ENCODE peak calls at places on chromosomes 12 and 14, in four cellular contexts. One of them, this sample, is unnamed.

GRCh38 chr12:22477166-22477893 is 67.0 kb downstream of the C2CD5 start:
- DNase-seq in SK-N-SH: no peak
- DNase-seq in neural progenitor cell: no peak
- DNase-seq in stomach: no peak
- DNase-seq in this sample: no peak

GRCh38 chr12:48827026-48827425 is 8.7 kb downstream of the CACNB3 start:
- DNase-seq in neural progenitor cell: no peak
- DNase-seq in stomach: no peak
- DNase-seq in SK-N-SH: no peak
- DNase-seq in this sample: no peak

GRCh38 chr14:61177279-61178225 is 103.6 kb downstream of the TMEM30B start:
- DNase-seq in stomach: no peak
- DNase-seq in neural progenitor cell: no peak
- DNase-seq in SK-N-SH: no peak
- DNase-seq in this sample: peak

GRCh38 chr12:111442301-111443045 is 36.8 kb downstream of the SH2B3 start:
- DNase-seq in SK-N-SH: no peak
- DNase-seq in neural progenitor cell: no peak
- DNase-seq in stomach: no peak
- DNase-seq in this sample: no peak

GRCh38 chr14:78512021-78512420 is 341.8 kb downstream of the NRXN3 start:
- DNase-seq in SK-N-SH: no peak
- DNase-seq in neural progenitor cell: no peak
- DNase-seq in stomach: no peak
- DNase-seq in this sample: no peak

GRCh38 chr14:91350813-91351507 is 66.7 kb downstream of the CCDC88C start:
- DNase-seq in neural progenitor cell: no peak
- DNase-seq in stomach: no peak
- DNase-seq in SK-N-SH: no peak
- DNase-seq in this sample: no peak

GRCh38 chr12:54159140-54159539 is 29.6 kb downstream of the SMUG1 start:
- DNase-seq in stomach: peak
- DNase-seq in SK-N-SH: peak
- DNase-seq in neural progenitor cell: peak
- DNase-seq in this sample: peak

GRCh38 chr14:106822905-106823304 is 1296.5 kb downstream of the TMEM121 start:
- DNase-seq in neural progenitor cell: no peak
- DNase-seq in stomach: no peak
- DNase-seq in SK-N-SH: no peak
- DNase-seq in this sample: no peak

GRCh38 chr14:58776516-58776915 is 138.8 kb downstream of the DACT1 start:
- DNase-seq in neural progenitor cell: no peak
- DNase-seq in SK-N-SH: no peak
- DNase-seq in stomach: no peak
- DNase-seq in this sample: no peak

DNA sequence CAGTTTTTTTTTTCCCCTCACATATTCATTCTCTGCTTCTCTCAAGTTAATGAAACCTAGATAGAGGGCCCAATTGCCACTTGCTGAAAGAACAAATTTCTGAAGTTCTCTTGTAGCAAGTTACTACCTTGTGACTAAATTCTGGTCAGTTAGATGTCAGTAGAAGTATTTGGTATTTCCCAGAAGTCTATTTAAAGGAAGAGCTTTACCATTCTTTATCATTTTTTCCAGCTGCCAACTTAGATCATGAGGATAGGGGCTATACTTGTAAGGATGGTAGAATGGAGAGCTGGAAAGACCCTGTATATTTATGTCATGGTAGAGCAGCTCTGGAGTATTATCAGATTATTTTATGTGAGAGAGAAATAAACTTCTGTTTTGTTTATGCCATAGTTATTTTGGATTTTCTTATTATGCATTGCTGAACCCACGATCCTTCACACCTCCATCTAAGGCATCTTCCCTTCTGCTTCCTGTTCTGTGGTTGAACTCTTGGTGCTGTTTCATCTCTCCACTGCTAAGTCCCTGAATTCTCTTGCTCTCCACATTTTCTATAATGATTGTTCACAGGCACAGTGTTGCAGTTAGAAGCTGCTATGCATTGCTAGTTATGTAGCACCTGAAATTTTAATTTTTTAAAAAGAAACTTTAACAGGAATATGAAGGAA is 25.9 kb downstream of the FUT8 start:
- DNase-seq in neural progenitor cell: no peak
- DNase-seq in stomach: no peak
- DNase-seq in SK-N-SH: no peak
- DNase-seq in this sample: no peak
- H3K27ac ChIP-seq in neural progenitor cell: no peak
- H3K27ac ChIP-seq in stomach: no peak
- H3K27ac ChIP-seq in SK-N-SH: no peak
- H3K27ac ChIP-seq in this sample: no peak

GRCh38 chr14:100020623-100021022 is 44.6 kb upstream of the EVL start:
- DNase-seq in neural progenitor cell: no peak
- DNase-seq in SK-N-SH: no peak
- DNase-seq in stomach: no peak
- DNase-seq in this sample: no peak

GRCh38 chr14:100018054-100018453 is 47.2 kb upstream of the EVL start:
- DNase-seq in neural progenitor cell: no peak
- DNase-seq in SK-N-SH: no peak
- DNase-seq in stomach: no peak
- DNase-seq in this sample: no peak

GRCh38 chr14:100019156-100019882 is 45.9 kb upstream of the EVL start:
- DNase-seq in neural progenitor cell: peak
- DNase-seq in SK-N-SH: peak
- DNase-seq in stomach: no peak
- DNase-seq in this sample: no peak

GRCh38 chr14:100017578-100017977 is 47.6 kb upstream of the EVL start:
- DNase-seq in SK-N-SH: no peak
- DNase-seq in stomach: no peak
- DNase-seq in neural progenitor cell: no peak
- DNase-seq in this sample: no peak

DNA sequence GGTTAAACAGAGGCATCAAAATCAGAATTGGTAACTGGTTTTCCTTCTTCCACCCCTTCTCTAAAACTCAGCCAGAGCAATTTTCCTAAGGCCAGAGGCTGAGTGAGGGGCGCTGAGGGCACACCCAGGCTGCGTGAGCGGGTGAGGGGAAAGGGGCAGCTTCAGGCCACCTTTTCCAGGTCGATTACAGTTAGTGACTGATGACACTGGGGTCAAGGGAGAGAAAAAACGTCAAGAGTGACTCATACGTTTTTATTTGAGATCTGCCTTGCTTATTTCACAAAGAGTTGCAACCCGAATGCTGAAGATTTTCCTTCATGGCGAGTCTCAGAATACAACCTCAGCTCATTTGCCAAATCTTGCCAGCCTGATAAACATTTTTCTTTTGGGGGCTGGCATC is 46.7 kb upstream of the EVL start:
- DNase-seq in neural progenitor cell: no peak
- DNase-seq in stomach: no peak
- DNase-seq in SK-N-SH: no peak
- DNase-seq in this sample: no peak
- H3K4me3 ChIP-seq in neural progenitor cell: no peak
- H3K4me3 ChIP-seq in stomach: no peak
- H3K4me3 ChIP-seq in SK-N-SH: no peak
- H3K4me3 ChIP-seq in this sample: no peak

GRCh38 chr12:98645572-98646067 is 530 bp downstream of the APAF1 start:
- DNase-seq in SK-N-SH: no peak
- DNase-seq in stomach: peak
- DNase-seq in neural progenitor cell: peak
- DNase-seq in this sample: peak

GRCh38 chr12:98646165-98646764 is 1.2 kb downstream of the APAF1 start:
- DNase-seq in SK-N-SH: no peak
- DNase-seq in stomach: no peak
- DNase-seq in neural progenitor cell: peak
- DNase-seq in this sample: no peak

GRCh38 chr12:98639526-98639925 is 5.1 kb downstream of the IKBIP start:
- DNase-seq in SK-N-SH: no peak
- DNase-seq in stomach: no peak
- DNase-seq in neural progenitor cell: no peak
- DNase-seq in this sample: no peak

GRCh38 chr12:98644433-98644711 is 216 bp downstream of the IKBIP start:
- DNase-seq in neural progenitor cell: no peak
- DNase-seq in SK-N-SH: no peak
- DNase-seq in stomach: peak
- DNase-seq in this sample: no peak

DNA sequence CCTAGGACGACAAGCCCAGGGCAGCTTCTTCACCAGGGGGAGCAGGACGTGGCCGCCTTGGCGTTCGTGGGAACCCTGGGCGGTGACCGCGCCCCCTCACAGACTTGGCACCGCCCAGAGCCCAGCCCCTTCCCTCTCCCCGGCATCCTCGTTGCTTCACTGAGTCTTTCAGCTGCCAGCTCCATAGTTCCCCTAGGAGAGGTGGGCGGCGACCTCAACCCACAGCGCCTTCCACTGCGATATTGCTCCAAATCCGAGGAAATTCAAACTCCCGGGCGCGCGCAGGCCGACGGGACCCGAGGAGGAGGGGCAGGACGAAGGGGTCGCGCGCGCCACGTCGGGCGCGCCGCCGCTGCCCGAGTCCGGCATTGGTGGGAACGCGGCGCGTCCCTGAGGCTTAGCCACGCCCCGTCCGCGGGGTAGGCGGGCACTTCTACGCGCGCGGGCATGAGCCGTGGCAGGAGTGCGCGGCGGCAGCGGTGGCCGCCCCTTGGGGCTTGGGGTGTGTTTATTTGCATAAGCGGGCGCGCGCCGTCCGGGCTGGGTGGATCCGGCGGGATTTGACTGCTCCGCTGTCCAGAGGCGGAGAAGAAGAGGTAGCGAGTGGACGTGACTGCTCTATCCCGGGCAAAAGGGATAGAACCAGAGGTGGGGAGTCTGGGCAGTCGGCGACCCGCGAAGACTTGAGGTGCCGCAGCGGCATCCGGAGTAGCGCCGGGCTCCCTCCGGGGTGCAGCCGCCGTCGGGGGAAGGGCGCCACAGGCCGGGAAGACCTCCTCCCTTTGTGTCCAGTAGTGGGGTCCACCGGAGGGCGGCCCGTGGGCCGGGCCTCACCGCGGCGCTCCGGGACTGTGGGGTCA is at the start of the genes APAF1 and IKBIP:
- DNase-seq in stomach: peak
- DNase-seq in SK-N-SH: peak
- DNase-seq in neural progenitor cell: peak
- DNase-seq in this sample: peak
- TF ChIP-seq CTCF in stomach: no peak
- TF ChIP-seq CTCF in SK-N-SH: peak
- TF ChIP-seq CTCF in neural progenitor cell: no peak
- TF ChIP-seq CTCF in this sample: no peak

DNA sequence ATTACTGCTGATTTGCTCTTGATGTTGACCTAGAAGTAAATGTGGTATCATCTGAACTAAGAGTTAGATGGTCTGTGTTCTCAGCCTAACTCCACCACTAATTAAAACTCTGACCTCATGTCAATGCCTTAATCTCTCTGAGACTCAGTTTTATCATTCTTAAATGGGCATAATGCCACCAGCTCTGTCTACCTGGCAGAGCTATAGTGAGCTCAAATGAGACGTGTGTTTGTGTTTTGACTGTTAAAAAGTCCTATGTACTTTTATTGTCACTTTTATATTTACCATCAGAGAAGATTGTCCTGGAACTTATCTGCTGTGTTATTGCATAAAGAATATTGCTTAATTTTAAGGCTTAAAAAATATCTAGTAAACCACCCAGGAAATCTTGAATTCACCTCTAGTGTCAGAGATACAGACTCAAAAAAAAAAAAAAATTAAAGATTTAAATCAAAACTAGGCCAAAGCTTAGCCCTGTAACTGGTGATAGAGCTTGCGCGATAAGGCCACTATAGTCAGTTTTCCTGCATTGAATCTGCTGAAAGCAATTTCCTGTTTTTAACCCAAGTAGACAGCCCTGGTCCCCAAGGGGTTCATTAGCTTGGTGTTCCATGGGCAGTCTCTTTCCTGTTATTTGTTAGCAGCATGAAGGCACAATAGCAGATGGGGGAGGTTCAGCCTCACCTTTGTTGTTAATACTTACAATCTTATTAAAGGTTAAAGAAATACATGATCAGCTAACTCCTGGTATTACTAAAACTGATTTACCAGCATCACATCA is 261.8 kb downstream of the ATP23 start:
- DNase-seq in neural progenitor cell: no peak
- DNase-seq in SK-N-SH: no peak
- DNase-seq in stomach: no peak
- DNase-seq in this sample: no peak
- H3K27ac ChIP-seq in neural progenitor cell: no peak
- H3K27ac ChIP-seq in SK-N-SH: no peak
- H3K27ac ChIP-seq in stomach: no peak
- H3K27ac ChIP-seq in this sample: no peak

GRCh38 chr12:115572440-115572839 is 705.1 kb downstream of the MED13L start:
- DNase-seq in stomach: no peak
- DNase-seq in SK-N-SH: no peak
- DNase-seq in neural progenitor cell: no peak
- DNase-seq in this sample: no peak

GRCh38 chr12:115571027-115571426 is 706.5 kb downstream of the MED13L start:
- DNase-seq in SK-N-SH: no peak
- DNase-seq in neural progenitor cell: no peak
- DNase-seq in stomach: no peak
- DNase-seq in this sample: no peak

GRCh38 chr12:115569694-115570093 is 707.8 kb downstream of the MED13L start:
- DNase-seq in SK-N-SH: peak
- DNase-seq in neural progenitor cell: peak
- DNase-seq in stomach: no peak
- DNase-seq in this sample: no peak

GRCh38 chr12:115571446-115571845 is 706.0 kb downstream of the MED13L start:
- DNase-seq in stomach: no peak
- DNase-seq in SK-N-SH: no peak
- DNase-seq in neural progenitor cell: no peak
- DNase-seq in this sample: no peak

GRCh38 chr12:115570271-115570777 is 707.2 kb downstream of the MED13L start:
- DNase-seq in SK-N-SH: peak
- DNase-seq in stomach: no peak
- DNase-seq in neural progenitor cell: peak
- DNase-seq in this sample: no peak
- H3K4me3 ChIP-seq in SK-N-SH: peak
- H3K4me3 ChIP-seq in stomach: no peak
- H3K4me3 ChIP-seq in neural progenitor cell: no peak
- H3K4me3 ChIP-seq in this sample: no peak

DNA sequence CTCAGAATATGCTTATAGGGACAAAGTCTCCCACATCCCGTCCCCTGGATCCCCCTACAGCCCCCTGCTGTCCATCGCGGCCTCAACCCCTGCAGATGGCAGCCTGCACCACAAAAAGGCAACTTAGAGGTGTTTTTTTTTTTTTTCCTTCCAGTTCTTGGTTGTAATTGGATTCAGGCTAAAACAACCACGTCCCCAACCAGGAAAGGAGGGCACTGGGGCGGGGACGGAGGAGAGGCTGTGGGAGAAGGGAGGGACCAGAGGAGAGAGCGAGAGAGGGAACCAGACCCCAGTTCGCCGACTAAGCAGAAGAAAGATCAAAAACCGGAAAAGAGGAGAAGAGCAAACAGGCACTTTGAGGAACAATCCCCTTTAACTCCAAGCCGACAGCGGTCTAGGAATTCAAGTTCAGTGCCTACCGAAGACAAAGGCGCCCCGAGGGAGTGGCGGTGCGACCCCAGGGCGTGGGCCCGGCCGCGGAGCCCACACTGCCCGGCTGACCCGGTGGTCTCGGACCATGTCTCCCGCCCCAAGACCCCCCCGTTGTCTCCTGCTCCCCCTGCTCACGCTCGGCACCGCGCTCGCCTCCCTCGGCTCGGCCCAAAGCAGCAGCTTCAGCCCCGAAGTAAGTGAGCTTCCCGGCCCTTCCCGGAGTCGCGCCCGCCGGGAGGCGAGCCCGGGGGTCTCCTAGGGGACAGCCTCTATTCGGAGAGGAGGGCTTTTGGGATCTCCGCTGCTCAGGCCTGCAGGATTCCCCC is at the start of gene MMP14:
- DNase-seq in neural progenitor cell: peak
- DNase-seq in SK-N-SH: peak
- DNase-seq in stomach: peak
- DNase-seq in this sample: peak
- TF ChIP-seq CTCF in neural progenitor cell: peak
- TF ChIP-seq CTCF in SK-N-SH: peak
- TF ChIP-seq CTCF in stomach: peak
- TF ChIP-seq CTCF in this sample: peak

This sample was measured in thyroid gland.